ENCODE peak calls at places on chromosome 2, in eight cellular contexts. D is progenitor cell of endocrine pancreas; T is mucosa of descending colon; J is activated CD4-positive, alpha-beta T cell treated with anti-CD3 and anti-CD28 coated beads for 4 hours; K is cardiac fibroblast; F is kidney; R is AG08395; G is PC-3. Q is an unnamed sample.

GRCh38 chr2:240991378-240992263 is 6.8 kb upstream of the SNED1 start:
- DNase-seq in D (peak), T (peak), J (no peak), K (peak), F (peak), R (peak), G (peak), Q (peak)

GRCh38 chr2:64668542-64668941 is 14.8 kb upstream of the SERTAD2 start:
- DNase-seq in D (no peak), T (no peak), J (no peak), K (no peak), F (no peak), R (no peak), G (no peak), Q (no peak)

GRCh38 chr2:192087398-192087958 is 107.3 kb downstream of the TMEFF2 start:
- DNase-seq in D (no peak), T (no peak), J (no peak), K (no peak), F (no peak), R (no peak), G (peak), Q (no peak)

GRCh38 chr2:147382322-147382948 is 462.4 kb upstream of the ACVR2A start:
- DNase-seq in D (no peak), T (peak), J (no peak), K (no peak), F (peak), R (no peak), G (no peak), Q (no peak)

GRCh38 chr2:37629529-37629928 is 41.9 kb downstream of the CDC42EP3 start:
- DNase-seq in D (no peak), T (no peak), J (no peak), K (peak), F (no peak), R (no peak), G (no peak), Q (no peak)

GRCh38 chr2:227655454-227655853 is 11.2 kb upstream of the SCYGR5 start:
- DNase-seq in D (no peak), T (no peak), J (no peak), K (peak), F (no peak), R (peak), G (peak), Q (peak)

GRCh38 chr2:187698374-187699110 is 144.3 kb upstream of the TFPI start:
- DNase-seq in D (no peak), T (no peak), J (no peak), K (peak), F (no peak), R (no peak), G (no peak), Q (no peak)

GRCh38 chr2:226796840-226797288 is 2.8 kb downstream of the IRS1 start:
- DNase-seq in D (no peak), T (peak), J (no peak), K (peak), F (peak), R (peak), G (peak), Q (no peak)

GRCh38 chr2:199738723-199739412 is 112.1 kb downstream of the FTCDNL1 start:
- DNase-seq in D (no peak), T (no peak), J (no peak), K (peak), F (no peak), R (peak), G (peak), Q (no peak)

GRCh38 chr2:62654423-62654791 is 51.1 kb upstream of the EHBP1 start:
- DNase-seq in D (no peak), T (no peak), J (no peak), K (no peak), F (no peak), R (peak), G (peak), Q (no peak)

GRCh38 chr2:205865794-205866490 is 183.6 kb downstream of the NRP2 start:
- DNase-seq in D (no peak), T (no peak), J (no peak), K (no peak), F (no peak), R (peak), G (peak), Q (no peak)

GRCh38 chr2:11414372-11415124 is 51.4 kb downstream of the E2F6 start:
- DNase-seq in D (no peak), T (no peak), J (no peak), K (no peak), F (no peak), R (no peak), G (no peak), Q (no peak)

GRCh38 chr2:48965204-48965603 is 189.1 kb downstream of the FSHR start:
- DNase-seq in D (no peak), T (no peak), J (no peak), K (no peak), F (no peak), R (no peak), G (no peak), Q (no peak)

GRCh38 chr2:210162466-210163124 is 8.6 kb downstream of the KANSL1L start:
- DNase-seq in D (no peak), T (no peak), J (no peak), K (peak), F (no peak), R (no peak), G (no peak), Q (no peak)

GRCh38 chr2:157246212-157247067 is 11.1 kb upstream of the GALNT5 start:
- DNase-seq in D (no peak), T (no peak), J (no peak), K (peak), F (no peak), R (peak), G (peak), Q (no peak)

GRCh38 chr2:143683977-143684376 is 554.8 kb downstream of the ARHGAP15 start:
- DNase-seq in D (no peak), T (no peak), J (no peak), K (no peak), F (no peak), R (no peak), G (no peak), Q (no peak)

GRCh38 chr2:27724905-27725693 is 46.4 kb upstream of the MRPL33 start:
- DNase-seq in D (no peak), T (no peak), J (no peak), K (peak), F (no peak), R (peak), G (no peak), Q (no peak)

GRCh38 chr2:74221604-74222299 is 23.3 kb downstream of the MTHFD2 start:
- DNase-seq in D (no peak), T (no peak), J (no peak), K (no peak), F (no peak), R (no peak), G (no peak), Q (no peak)

GRCh38 chr2:7083580-7084509 is 166.6 kb downstream of the RNF144A start:
- DNase-seq in D (no peak), T (no peak), J (no peak), K (peak), F (no peak), R (peak), G (peak), Q (peak)

GRCh38 chr2:242002944-242003343 is 133.4 kb downstream of the RTP5 start:
- DNase-seq in D (no peak), T (no peak), J (no peak), K (no peak), F (no peak), R (no peak), G (no peak), Q (no peak)

GRCh38 chr2:126614529-126615279 is 41.3 kb upstream of the GYPC start:
- DNase-seq in D (no peak), T (no peak), J (no peak), K (peak), F (no peak), R (peak), G (no peak), Q (no peak)

GRCh38 chr2:74063486-74063885 is 78.8 kb downstream of the TET3 start:
- DNase-seq in D (no peak), T (no peak), J (no peak), K (peak), F (no peak), R (no peak), G (peak), Q (no peak)

GRCh38 chr2:161112885-161113284 is 47.3 kb upstream of the TANK start:
- DNase-seq in D (no peak), T (no peak), J (no peak), K (no peak), F (no peak), R (no peak), G (no peak), Q (no peak)

GRCh38 chr2:208306291-208306690 is 40.2 kb downstream of the PIKFYVE start:
- DNase-seq in D (no peak), T (no peak), J (no peak), K (peak), F (no peak), R (peak), G (no peak), Q (no peak)

GRCh38 chr2:201931955-201932354 is 101.7 kb upstream of the FZD7 start:
- DNase-seq in D (no peak), T (no peak), J (no peak), K (peak), F (no peak), R (peak), G (no peak), Q (no peak)

GRCh38 chr2:148730085-148730484 is 85.5 kb downstream of the EPC2 start:
- DNase-seq in D (no peak), T (no peak), J (no peak), K (peak), F (no peak), R (no peak), G (peak), Q (no peak)

GRCh38 chr2:179857236-179857635 is 4.2 kb downstream of the ZNF385B start:
- DNase-seq in D (no peak), T (no peak), J (no peak), K (no peak), F (no peak), R (no peak), G (peak), Q (no peak)

GRCh38 chr2:125942585-125943424 is 713.2 kb upstream of the GYPC start:
- DNase-seq in D (no peak), T (no peak), J (no peak), K (no peak), F (peak), R (no peak), G (no peak), Q (no peak)

GRCh38 chr2:234904785-234905184 is 47.0 kb upstream of the SH3BP4 start:
- DNase-seq in D (no peak), T (no peak), J (no peak), K (no peak), F (no peak), R (no peak), G (no peak), Q (no peak)

GRCh38 chr2:158993721-158994587 is 25.5 kb downstream of the TANC1 start:
- DNase-seq in D (no peak), T (no peak), J (no peak), K (peak), F (no peak), R (no peak), G (peak), Q (no peak)

GRCh38 chr2:241224068-241224850 is 35.8 kb downstream of the ANO7 start:
- DNase-seq in D (no peak), T (peak), J (no peak), K (peak), F (peak), R (peak), G (peak), Q (no peak)

GRCh38 chr2:11692966-11693521 is 23.0 kb upstream of the NTSR2 start:
- DNase-seq in D (peak), T (peak), J (peak), K (peak), F (no peak), R (peak), G (peak), Q (no peak)